ENCODE peak calls at places on chromosomes 6 and 20, in eight cellular contexts. One of them, this sample, is unnamed.

GRCh38 chr6:35208419-35208818 is 5.3 kb upstream of the SCUBE3 start:
- DNase-seq in tibial artery: no peak
- DNase-seq in pancreas: no peak
- DNase-seq in nephron progenitor cell: no peak
- DNase-seq in mammary epithelial cell: no peak
- DNase-seq in right lobe of liver: no peak
- DNase-seq in brain microvascular endothelial cell: no peak
- DNase-seq in prostate gland: no peak
- DNase-seq in this sample: no peak

GRCh38 chr6:74551896-74552295 is 654.0 kb downstream of the COL12A1 start:
- DNase-seq in prostate gland: no peak
- DNase-seq in tibial artery: no peak
- DNase-seq in nephron progenitor cell: no peak
- DNase-seq in right lobe of liver: no peak
- DNase-seq in pancreas: no peak
- DNase-seq in brain microvascular endothelial cell: no peak
- DNase-seq in mammary epithelial cell: no peak
- DNase-seq in this sample: no peak

GRCh38 chr6:29547573-29547972 is 12.0 kb downstream of the UBD start:
- DNase-seq in mammary epithelial cell: no peak
- DNase-seq in prostate gland: no peak
- DNase-seq in right lobe of liver: no peak
- DNase-seq in tibial artery: no peak
- DNase-seq in nephron progenitor cell: no peak
- DNase-seq in brain microvascular endothelial cell: no peak
- DNase-seq in pancreas: no peak
- DNase-seq in this sample: no peak

GRCh38 chr20:6480328-6481030 is 287.0 kb upstream of the BMP2 start:
- DNase-seq in prostate gland: no peak
- DNase-seq in pancreas: no peak
- DNase-seq in mammary epithelial cell: no peak
- DNase-seq in brain microvascular endothelial cell: no peak
- DNase-seq in right lobe of liver: no peak
- DNase-seq in nephron progenitor cell: no peak
- DNase-seq in tibial artery: no peak
- DNase-seq in this sample: no peak

GRCh38 chr6:52610745-52611355 is 34.0 kb upstream of the TRAM2 start:
- DNase-seq in tibial artery: no peak
- DNase-seq in right lobe of liver: no peak
- DNase-seq in nephron progenitor cell: no peak
- DNase-seq in mammary epithelial cell: peak
- DNase-seq in prostate gland: no peak
- DNase-seq in pancreas: no peak
- DNase-seq in brain microvascular endothelial cell: no peak
- DNase-seq in this sample: no peak

GRCh38 chr6:8017276-8017701 is 46.9 kb downstream of the BLOC1S5 start:
- DNase-seq in right lobe of liver: no peak
- DNase-seq in nephron progenitor cell: no peak
- DNase-seq in mammary epithelial cell: no peak
- DNase-seq in pancreas: no peak
- DNase-seq in tibial artery: no peak
- DNase-seq in brain microvascular endothelial cell: no peak
- DNase-seq in prostate gland: no peak
- DNase-seq in this sample: no peak

GRCh38 chr6:14316911-14317535 is 199.5 kb downstream of the CD83 start:
- DNase-seq in tibial artery: no peak
- DNase-seq in nephron progenitor cell: peak
- DNase-seq in prostate gland: peak
- DNase-seq in pancreas: no peak
- DNase-seq in brain microvascular endothelial cell: no peak
- DNase-seq in mammary epithelial cell: no peak
- DNase-seq in right lobe of liver: peak
- DNase-seq in this sample: no peak

GRCh38 chr6:77467038-77467437 is 3.7 kb upstream of the HTR1B start:
- DNase-seq in prostate gland: peak
- DNase-seq in mammary epithelial cell: peak
- DNase-seq in right lobe of liver: no peak
- DNase-seq in tibial artery: no peak
- DNase-seq in pancreas: no peak
- DNase-seq in nephron progenitor cell: no peak
- DNase-seq in brain microvascular endothelial cell: no peak
- DNase-seq in this sample: no peak

GRCh38 chr6:107660839-107661238 is 163.3 kb downstream of the SCML4 start:
- DNase-seq in pancreas: no peak
- DNase-seq in right lobe of liver: no peak
- DNase-seq in brain microvascular endothelial cell: no peak
- DNase-seq in mammary epithelial cell: peak
- DNase-seq in nephron progenitor cell: no peak
- DNase-seq in tibial artery: no peak
- DNase-seq in prostate gland: no peak
- DNase-seq in this sample: no peak

GRCh38 chr20:35735828-35736470 is 6.1 kb downstream of the RBM39 start:
- DNase-seq in pancreas: no peak
- DNase-seq in right lobe of liver: no peak
- DNase-seq in tibial artery: no peak
- DNase-seq in prostate gland: no peak
- DNase-seq in mammary epithelial cell: no peak
- DNase-seq in brain microvascular endothelial cell: no peak
- DNase-seq in nephron progenitor cell: no peak
- DNase-seq in this sample: no peak

GRCh38 chr6:13305791-13306190 is 22.5 kb downstream of the TBC1D7 start:
- DNase-seq in brain microvascular endothelial cell: no peak
- DNase-seq in tibial artery: no peak
- DNase-seq in nephron progenitor cell: no peak
- DNase-seq in right lobe of liver: no peak
- DNase-seq in pancreas: no peak
- DNase-seq in mammary epithelial cell: no peak
- DNase-seq in prostate gland: no peak
- DNase-seq in this sample: no peak

DNA sequence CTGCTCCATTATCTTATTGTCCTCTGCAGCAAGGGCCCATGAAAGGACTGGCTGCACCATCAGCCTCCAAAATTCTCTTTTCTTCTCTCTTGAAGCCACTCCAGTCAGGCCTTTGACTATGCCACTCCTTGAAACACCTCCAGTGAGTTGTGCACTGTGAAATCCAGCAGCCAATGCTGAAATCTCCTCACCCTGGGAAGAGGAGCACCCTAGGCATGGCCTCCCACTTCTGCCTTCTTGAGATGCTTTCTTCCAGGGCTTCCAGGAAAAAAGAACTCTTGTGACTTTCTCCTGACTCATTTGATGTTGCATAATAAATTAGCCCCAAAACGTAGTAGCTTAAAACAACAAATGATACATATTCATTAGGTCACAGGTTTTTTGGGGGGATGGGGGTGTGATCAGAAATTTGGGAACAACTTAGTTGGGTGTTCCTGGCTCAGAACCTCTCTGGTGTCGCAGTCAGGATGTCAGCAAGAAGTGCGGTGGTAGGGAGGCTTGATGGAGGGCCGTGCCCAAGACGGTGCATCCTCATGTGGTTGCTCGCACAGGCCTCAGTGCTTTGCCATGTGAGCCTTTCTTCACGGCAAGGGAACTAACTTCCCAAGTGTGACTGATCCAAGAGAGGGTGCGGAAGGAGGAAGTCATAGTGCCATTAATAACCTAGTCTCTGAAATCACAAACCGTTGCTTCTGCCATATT is 12.1 kb downstream of the NCR2 start:
- DNase-seq in tibial artery: no peak
- DNase-seq in prostate gland: no peak
- DNase-seq in nephron progenitor cell: no peak
- DNase-seq in right lobe of liver: no peak
- DNase-seq in mammary epithelial cell: no peak
- DNase-seq in pancreas: no peak
- DNase-seq in brain microvascular endothelial cell: no peak
- DNase-seq in this sample: no peak
- TF ChIP-seq CTCF in tibial artery: no peak
- TF ChIP-seq CTCF in prostate gland: no peak
- TF ChIP-seq CTCF in nephron progenitor cell: no peak
- TF ChIP-seq CTCF in right lobe of liver: no peak
- TF ChIP-seq CTCF in mammary epithelial cell: no peak
- TF ChIP-seq CTCF in pancreas: no peak
- TF ChIP-seq CTCF in brain microvascular endothelial cell: no peak
- TF ChIP-seq CTCF in this sample: no peak

DNA sequence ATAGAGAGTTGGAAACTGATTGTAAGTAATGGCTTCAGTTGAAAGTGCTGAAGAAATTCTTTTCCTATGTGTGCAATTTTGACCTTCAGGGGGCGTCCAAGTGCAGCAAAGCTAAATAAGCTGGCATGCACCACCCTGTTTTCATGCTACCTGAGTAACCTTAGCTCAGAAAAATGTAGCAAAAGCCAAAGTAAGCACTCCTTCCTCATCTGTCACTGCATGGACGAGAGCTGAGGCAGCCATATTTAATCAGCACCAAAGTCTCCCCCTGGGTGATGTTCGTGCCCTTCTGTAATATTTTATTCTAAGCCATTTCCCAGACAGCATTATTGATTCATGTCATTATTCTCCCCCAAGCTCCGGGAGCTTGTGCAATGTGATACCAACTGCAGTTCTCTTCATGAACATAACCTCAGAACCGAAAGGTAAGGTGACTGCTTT is 123.1 kb downstream of the RPS12 start:
- DNase-seq in prostate gland: peak
- DNase-seq in mammary epithelial cell: peak
- DNase-seq in nephron progenitor cell: peak
- DNase-seq in right lobe of liver: peak
- DNase-seq in pancreas: no peak
- DNase-seq in brain microvascular endothelial cell: peak
- DNase-seq in tibial artery: no peak
- DNase-seq in this sample: no peak
- TF ChIP-seq CTCF in prostate gland: peak
- TF ChIP-seq CTCF in mammary epithelial cell: peak
- TF ChIP-seq CTCF in nephron progenitor cell: peak
- TF ChIP-seq CTCF in right lobe of liver: peak
- TF ChIP-seq CTCF in pancreas: peak
- TF ChIP-seq CTCF in brain microvascular endothelial cell: peak
- TF ChIP-seq CTCF in tibial artery: no peak
- TF ChIP-seq CTCF in this sample: peak

GRCh38 chr6:163554663-163555062 is 140.1 kb downstream of the QKI start:
- DNase-seq in nephron progenitor cell: peak
- DNase-seq in prostate gland: no peak
- DNase-seq in brain microvascular endothelial cell: peak
- DNase-seq in mammary epithelial cell: peak
- DNase-seq in pancreas: no peak
- DNase-seq in right lobe of liver: peak
- DNase-seq in tibial artery: peak
- DNase-seq in this sample: no peak
- TF ChIP-seq CTCF in nephron progenitor cell: peak
- TF ChIP-seq CTCF in prostate gland: peak
- TF ChIP-seq CTCF in brain microvascular endothelial cell: peak
- TF ChIP-seq CTCF in mammary epithelial cell: peak
- TF ChIP-seq CTCF in pancreas: peak
- TF ChIP-seq CTCF in right lobe of liver: peak
- TF ChIP-seq CTCF in tibial artery: peak
- TF ChIP-seq CTCF in this sample: peak

GRCh38 chr20:15699431-15700146 is 873.7 kb downstream of the KIF16B start:
- DNase-seq in mammary epithelial cell: peak
- DNase-seq in brain microvascular endothelial cell: no peak
- DNase-seq in right lobe of liver: no peak
- DNase-seq in prostate gland: no peak
- DNase-seq in tibial artery: no peak
- DNase-seq in pancreas: no peak
- DNase-seq in nephron progenitor cell: no peak
- DNase-seq in this sample: no peak
- TF ChIP-seq CTCF in mammary epithelial cell: no peak
- TF ChIP-seq CTCF in brain microvascular endothelial cell: peak
- TF ChIP-seq CTCF in right lobe of liver: no peak
- TF ChIP-seq CTCF in prostate gland: no peak
- TF ChIP-seq CTCF in tibial artery: no peak
- TF ChIP-seq CTCF in pancreas: no peak
- TF ChIP-seq CTCF in nephron progenitor cell: no peak
- TF ChIP-seq CTCF in this sample: no peak

DNA sequence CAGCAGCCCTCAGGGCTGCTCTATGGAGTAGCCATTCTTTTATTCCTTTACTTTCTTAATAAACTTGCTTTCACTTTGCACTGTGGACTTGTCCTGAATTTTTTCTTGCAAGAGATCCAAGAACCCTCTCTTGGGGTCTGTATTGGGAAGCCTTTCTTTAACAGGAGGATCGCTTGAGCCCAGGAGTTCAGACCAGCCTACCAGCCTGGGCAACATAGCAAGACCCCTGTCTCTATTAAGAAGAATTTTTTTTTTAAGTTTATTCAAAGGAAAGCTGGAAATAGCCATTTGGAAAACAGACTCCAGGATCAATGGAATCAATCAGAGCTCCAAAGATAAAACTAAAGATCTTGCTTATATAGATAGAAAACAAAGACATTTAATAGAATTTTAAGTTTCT is 29.1 kb downstream of the OR2B2 start:
- DNase-seq in pancreas: no peak
- DNase-seq in nephron progenitor cell: no peak
- DNase-seq in right lobe of liver: no peak
- DNase-seq in tibial artery: no peak
- DNase-seq in prostate gland: no peak
- DNase-seq in brain microvascular endothelial cell: no peak
- DNase-seq in mammary epithelial cell: no peak
- DNase-seq in this sample: no peak
- TF ChIP-seq CTCF in pancreas: no peak
- TF ChIP-seq CTCF in nephron progenitor cell: no peak
- TF ChIP-seq CTCF in right lobe of liver: no peak
- TF ChIP-seq CTCF in tibial artery: no peak
- TF ChIP-seq CTCF in prostate gland: no peak
- TF ChIP-seq CTCF in brain microvascular endothelial cell: no peak
- TF ChIP-seq CTCF in mammary epithelial cell: no peak
- TF ChIP-seq CTCF in this sample: no peak

DNA sequence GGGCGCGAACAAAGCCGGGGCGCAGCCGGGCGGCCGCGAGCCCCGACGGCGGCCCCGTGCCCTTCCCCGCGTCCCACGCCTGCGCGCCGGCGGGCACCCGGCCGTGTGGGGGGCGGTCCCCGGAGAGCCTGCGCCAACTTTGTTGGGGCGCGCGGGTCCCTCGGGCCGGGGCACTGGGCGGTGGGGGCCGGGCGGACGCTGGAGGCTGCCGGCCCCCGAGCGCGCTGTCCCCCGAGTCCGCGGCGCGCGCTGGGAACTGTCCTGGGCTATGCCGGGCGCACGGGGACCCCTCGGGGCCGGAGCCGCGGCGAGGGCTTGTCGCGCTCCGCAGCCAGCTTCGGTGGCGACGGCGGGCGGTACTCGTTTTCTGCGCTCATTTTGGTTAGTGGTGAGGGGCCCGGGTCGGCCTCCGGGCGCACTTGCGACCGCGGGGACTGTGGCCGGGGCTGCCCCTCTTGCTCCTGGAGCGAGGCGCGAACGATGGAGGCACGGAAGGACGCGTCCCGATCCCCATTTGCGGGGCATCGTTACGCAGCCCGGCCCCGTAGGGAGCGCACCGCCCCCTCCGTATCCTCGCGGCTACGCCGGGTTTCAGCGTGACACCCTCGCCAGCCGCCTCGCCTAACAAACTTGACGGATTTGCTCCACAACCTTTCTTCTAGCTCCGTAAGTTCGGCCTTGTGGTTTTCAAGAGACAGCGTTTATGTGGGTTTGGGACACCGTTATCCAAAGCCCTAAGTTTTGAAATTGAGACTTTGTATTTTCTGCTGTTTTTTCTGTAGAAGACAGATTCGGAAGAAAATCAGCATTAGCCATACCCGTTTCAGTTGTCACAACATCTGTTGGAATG is 632 bp downstream of the SS18L1 start:
- DNase-seq in prostate gland: peak
- DNase-seq in mammary epithelial cell: peak
- DNase-seq in nephron progenitor cell: peak
- DNase-seq in right lobe of liver: peak
- DNase-seq in tibial artery: peak
- DNase-seq in pancreas: peak
- DNase-seq in brain microvascular endothelial cell: no peak
- DNase-seq in this sample: no peak
- TF ChIP-seq CTCF in prostate gland: peak
- TF ChIP-seq CTCF in mammary epithelial cell: no peak
- TF ChIP-seq CTCF in nephron progenitor cell: no peak
- TF ChIP-seq CTCF in right lobe of liver: no peak
- TF ChIP-seq CTCF in tibial artery: no peak
- TF ChIP-seq CTCF in pancreas: no peak
- TF ChIP-seq CTCF in brain microvascular endothelial cell: no peak
- TF ChIP-seq CTCF in this sample: no peak

GRCh38 chr6:136378888-136379287 is 89.2 kb upstream of the BCLAF1 start:
- DNase-seq in nephron progenitor cell: no peak
- DNase-seq in brain microvascular endothelial cell: no peak
- DNase-seq in pancreas: no peak
- DNase-seq in tibial artery: no peak
- DNase-seq in right lobe of liver: no peak
- DNase-seq in prostate gland: no peak
- DNase-seq in mammary epithelial cell: no peak
- DNase-seq in this sample: no peak
- TF ChIP-seq CTCF in nephron progenitor cell: no peak
- TF ChIP-seq CTCF in brain microvascular endothelial cell: peak
- TF ChIP-seq CTCF in pancreas: no peak
- TF ChIP-seq CTCF in tibial artery: no peak
- TF ChIP-seq CTCF in right lobe of liver: peak
- TF ChIP-seq CTCF in prostate gland: peak
- TF ChIP-seq CTCF in mammary epithelial cell: peak
- TF ChIP-seq CTCF in this sample: peak

This sample was measured in AG04450.